ENCODE peak calls at places on chromosomes 5 and 9, in seven cellular contexts. One of them, this sample, is unnamed.
A peak's percentile ranks its signal among the peaks of the same experiment; 100 is the strongest.

GRCh38 chr5:152247850-152248385 is 157.2 kb downstream of the NMUR2 start:
- DNase-seq in SK-N-SH: no peak
- DNase-seq in left ventricle myocardium inferior: no peak
- DNase-seq in tibial nerve: no peak
- DNase-seq in cardiac muscle cell: no peak
- DNase-seq in mesendoderm: no peak
- DNase-seq in PC-3: no peak
- DNase-seq in this sample: no peak

GRCh38 chr5:130278136-130278535 is 373.9 kb downstream of the CHSY3 start:
- DNase-seq in SK-N-SH: no peak
- DNase-seq in left ventricle myocardium inferior: no peak
- DNase-seq in tibial nerve: no peak
- DNase-seq in cardiac muscle cell: peak; percentile 53
- DNase-seq in mesendoderm: no peak
- DNase-seq in PC-3: no peak
- DNase-seq in this sample: no peak

GRCh38 chr9:111114486-111114885 is 76.2 kb upstream of the LPAR1 start:
- DNase-seq in SK-N-SH: no peak
- DNase-seq in left ventricle myocardium inferior: no peak
- DNase-seq in tibial nerve: no peak
- DNase-seq in cardiac muscle cell: no peak
- DNase-seq in mesendoderm: no peak
- DNase-seq in PC-3: no peak
- DNase-seq in this sample: no peak

GRCh38 chr5:127313847-127314473 is 23.4 kb downstream of the MEGF10 start:
- DNase-seq in SK-N-SH: peak; percentile 44
- DNase-seq in left ventricle myocardium inferior: peak; percentile 49
- DNase-seq in tibial nerve: peak; percentile 50
- DNase-seq in cardiac muscle cell: peak; percentile 54
- DNase-seq in mesendoderm: peak; percentile 60
- DNase-seq in PC-3: peak; percentile 71
- DNase-seq in this sample: peak; percentile 61

GRCh38 chr5:59348189-59348588 is 545.3 kb downstream of the PDE4D start:
- DNase-seq in SK-N-SH: no peak
- DNase-seq in left ventricle myocardium inferior: no peak
- DNase-seq in tibial nerve: no peak
- DNase-seq in cardiac muscle cell: no peak
- DNase-seq in mesendoderm: peak; percentile 47
- DNase-seq in PC-3: peak; percentile 12
- DNase-seq in this sample: no peak

GRCh38 chr9:94086961-94087360 is 2.7 kb downstream of the PTPDC1 start:
- DNase-seq in SK-N-SH: no peak
- DNase-seq in left ventricle myocardium inferior: no peak
- DNase-seq in tibial nerve: no peak
- DNase-seq in cardiac muscle cell: no peak
- DNase-seq in mesendoderm: no peak
- DNase-seq in PC-3: no peak
- DNase-seq in this sample: no peak

GRCh38 chr5:62082370-62082778 is 223.6 kb upstream of the KIF2A start:
- DNase-seq in SK-N-SH: peak; percentile 28
- DNase-seq in left ventricle myocardium inferior: no peak
- DNase-seq in tibial nerve: no peak
- DNase-seq in cardiac muscle cell: no peak
- DNase-seq in mesendoderm: no peak
- DNase-seq in PC-3: peak; percentile 85
- DNase-seq in this sample: no peak

GRCh38 chr5:84729326-84729725 is 344.6 kb upstream of the EDIL3 start:
- DNase-seq in SK-N-SH: no peak
- DNase-seq in left ventricle myocardium inferior: no peak
- DNase-seq in tibial nerve: no peak
- DNase-seq in cardiac muscle cell: peak; percentile 8
- DNase-seq in mesendoderm: peak; percentile 10
- DNase-seq in PC-3: no peak
- DNase-seq in this sample: no peak

GRCh38 chr5:29701600-29701999 is 1491.9 kb upstream of the CDH6 start:
- DNase-seq in SK-N-SH: no peak
- DNase-seq in left ventricle myocardium inferior: no peak
- DNase-seq in tibial nerve: no peak
- DNase-seq in cardiac muscle cell: no peak
- DNase-seq in mesendoderm: no peak
- DNase-seq in PC-3: peak; percentile 58
- DNase-seq in this sample: no peak

GRCh38 chr9:95880011-95880690 is 4.7 kb downstream of the ERCC6L2 start:
- DNase-seq in SK-N-SH: no peak
- DNase-seq in left ventricle myocardium inferior: no peak
- DNase-seq in tibial nerve: no peak
- DNase-seq in cardiac muscle cell: no peak
- DNase-seq in mesendoderm: no peak
- DNase-seq in PC-3: peak; percentile 62
- DNase-seq in this sample: no peak

GRCh38 chr9:76401580-76402354 is 7.5 kb upstream of the RFK start:
- DNase-seq in SK-N-SH: no peak
- DNase-seq in left ventricle myocardium inferior: no peak
- DNase-seq in tibial nerve: no peak
- DNase-seq in cardiac muscle cell: no peak
- DNase-seq in mesendoderm: no peak
- DNase-seq in PC-3: peak; percentile 45
- DNase-seq in this sample: no peak

GRCh38 chr9:131707677-131708612 is 31.9 kb downstream of the RAPGEF1 start:
- DNase-seq in SK-N-SH: no peak
- DNase-seq in left ventricle myocardium inferior: peak; percentile 76
- DNase-seq in tibial nerve: no peak
- DNase-seq in cardiac muscle cell: peak; percentile 41
- DNase-seq in mesendoderm: no peak
- DNase-seq in PC-3: peak; percentile 46
- DNase-seq in this sample: peak; percentile 59

GRCh38 chr9:37999501-38000189 is 69.4 kb downstream of the SHB start:
- DNase-seq in SK-N-SH: no peak
- DNase-seq in left ventricle myocardium inferior: no peak
- DNase-seq in tibial nerve: no peak
- DNase-seq in cardiac muscle cell: no peak
- DNase-seq in mesendoderm: no peak
- DNase-seq in PC-3: peak; percentile 82
- DNase-seq in this sample: peak; percentile 17

GRCh38 chr9:116391306-116391900 is 237.8 kb downstream of the PAPPA start:
- DNase-seq in SK-N-SH: no peak
- DNase-seq in left ventricle myocardium inferior: no peak
- DNase-seq in tibial nerve: no peak
- DNase-seq in cardiac muscle cell: peak; percentile 22
- DNase-seq in mesendoderm: peak; percentile 66
- DNase-seq in PC-3: peak; percentile 8
- DNase-seq in this sample: no peak

GRCh38 chr5:1661831-1662558 is 137.6 kb downstream of the MRPL36 start:
- DNase-seq in SK-N-SH: no peak
- DNase-seq in left ventricle myocardium inferior: no peak
- DNase-seq in tibial nerve: no peak
- DNase-seq in cardiac muscle cell: no peak
- DNase-seq in mesendoderm: no peak
- DNase-seq in PC-3: no peak
- DNase-seq in this sample: no peak

GRCh38 chr5:92372766-92373165 is 989.6 kb upstream of the ARRDC3 start:
- DNase-seq in SK-N-SH: no peak
- DNase-seq in left ventricle myocardium inferior: no peak
- DNase-seq in tibial nerve: no peak
- DNase-seq in cardiac muscle cell: no peak
- DNase-seq in mesendoderm: no peak
- DNase-seq in PC-3: peak; percentile 79
- DNase-seq in this sample: no peak

GRCh38 chr5:73454379-73455036 is 5.9 kb upstream of the FOXD1 start:
- DNase-seq in SK-N-SH: peak; percentile 52
- DNase-seq in left ventricle myocardium inferior: no peak
- DNase-seq in tibial nerve: no peak
- DNase-seq in cardiac muscle cell: peak; percentile 78
- DNase-seq in mesendoderm: peak; percentile 95
- DNase-seq in PC-3: peak; percentile 84
- DNase-seq in this sample: no peak

GRCh38 chr5:113047733-113048652 is 71.4 kb downstream of the DCP2 start:
- DNase-seq in SK-N-SH: no peak
- DNase-seq in left ventricle myocardium inferior: no peak
- DNase-seq in tibial nerve: no peak
- DNase-seq in cardiac muscle cell: no peak
- DNase-seq in mesendoderm: no peak
- DNase-seq in PC-3: no peak
- DNase-seq in this sample: peak; percentile 70

GRCh38 chr5:8456846-8457186 is 587.9 kb downstream of the MTRR start:
- DNase-seq in SK-N-SH: no peak
- DNase-seq in left ventricle myocardium inferior: no peak
- DNase-seq in tibial nerve: no peak
- DNase-seq in cardiac muscle cell: no peak
- DNase-seq in mesendoderm: no peak
- DNase-seq in PC-3: no peak
- DNase-seq in this sample: no peak

GRCh38 chr5:8458038-8458383 is 589.1 kb downstream of the MTRR start:
- DNase-seq in SK-N-SH: no peak
- DNase-seq in left ventricle myocardium inferior: no peak
- DNase-seq in tibial nerve: no peak
- DNase-seq in cardiac muscle cell: peak; percentile 28
- DNase-seq in mesendoderm: no peak
- DNase-seq in PC-3: no peak
- DNase-seq in this sample: peak; percentile 75

GRCh38 chr5:8462565-8462964 is 593.6 kb downstream of the MTRR start:
- DNase-seq in SK-N-SH: no peak
- DNase-seq in left ventricle myocardium inferior: no peak
- DNase-seq in tibial nerve: no peak
- DNase-seq in cardiac muscle cell: no peak
- DNase-seq in mesendoderm: no peak
- DNase-seq in PC-3: peak; percentile 68
- DNase-seq in this sample: no peak

GRCh38 chr5:8461543-8461942 is 592.6 kb downstream of the MTRR start:
- DNase-seq in SK-N-SH: no peak
- DNase-seq in left ventricle myocardium inferior: no peak
- DNase-seq in tibial nerve: no peak
- DNase-seq in cardiac muscle cell: no peak
- DNase-seq in mesendoderm: no peak
- DNase-seq in PC-3: peak; percentile 29
- DNase-seq in this sample: no peak

DNA sequence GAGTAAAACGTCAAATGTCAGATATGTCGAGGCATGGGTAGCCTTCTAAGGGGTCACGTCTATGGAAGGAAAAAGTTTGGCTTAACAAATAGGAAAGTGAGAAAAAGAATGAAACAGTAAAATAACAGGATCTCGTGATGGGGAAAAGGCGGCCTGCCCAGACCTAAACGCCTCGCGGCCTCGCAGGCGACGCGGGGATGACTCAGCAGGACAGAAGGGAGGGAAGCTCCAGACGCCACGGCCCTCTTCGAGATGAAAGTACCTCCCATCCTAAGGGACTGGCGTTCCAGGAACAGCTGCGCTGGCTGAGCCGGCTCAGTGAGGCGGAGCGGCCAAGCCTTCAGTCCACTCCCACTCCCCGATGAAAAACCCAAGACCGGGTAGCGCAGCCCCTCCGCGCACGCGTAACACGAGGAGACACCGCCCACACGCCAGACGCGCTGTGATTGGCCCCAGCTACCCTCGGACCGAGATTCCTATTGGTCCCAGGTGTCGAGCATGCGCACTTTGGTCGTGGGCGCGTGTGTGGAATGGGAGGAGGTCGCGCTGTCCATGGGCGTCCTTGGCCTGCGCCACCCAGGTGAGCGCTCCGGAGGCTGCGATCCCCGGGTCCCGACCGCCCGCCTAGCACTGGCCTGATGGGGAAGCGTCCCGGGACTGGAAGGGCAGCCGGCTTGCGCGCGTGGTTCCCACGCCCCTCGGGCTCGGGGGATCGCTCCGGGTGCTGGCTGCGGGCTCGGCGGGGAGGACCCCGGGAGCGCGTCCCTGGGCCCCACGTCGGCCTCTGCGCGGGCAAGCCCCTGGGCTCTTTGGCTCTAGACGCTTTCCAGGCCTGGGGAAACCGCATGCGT is 588.5 kb downstream of the MTRR start:
- DNase-seq in SK-N-SH: peak; percentile 97
- DNase-seq in left ventricle myocardium inferior: peak; percentile 95
- DNase-seq in tibial nerve: peak; percentile 85
- DNase-seq in cardiac muscle cell: peak; percentile 91
- DNase-seq in mesendoderm: peak; percentile 63
- DNase-seq in PC-3: no peak
- DNase-seq in this sample: peak; percentile 97
- H3K4me3 ChIP-seq in SK-N-SH: peak overlapping the region; percentile 91
- H3K4me3 ChIP-seq in left ventricle myocardium inferior: peak overlapping the region; percentile 91
- H3K4me3 ChIP-seq in tibial nerve: peak overlapping the region; percentile 69
- H3K4me3 ChIP-seq in cardiac muscle cell: peak overlapping the region; percentile 67
- H3K4me3 ChIP-seq in mesendoderm: no peak overlapping the region
- H3K4me3 ChIP-seq in PC-3: no peak overlapping the region
- H3K4me3 ChIP-seq in this sample: peak overlapping the region; percentile 73

DNA sequence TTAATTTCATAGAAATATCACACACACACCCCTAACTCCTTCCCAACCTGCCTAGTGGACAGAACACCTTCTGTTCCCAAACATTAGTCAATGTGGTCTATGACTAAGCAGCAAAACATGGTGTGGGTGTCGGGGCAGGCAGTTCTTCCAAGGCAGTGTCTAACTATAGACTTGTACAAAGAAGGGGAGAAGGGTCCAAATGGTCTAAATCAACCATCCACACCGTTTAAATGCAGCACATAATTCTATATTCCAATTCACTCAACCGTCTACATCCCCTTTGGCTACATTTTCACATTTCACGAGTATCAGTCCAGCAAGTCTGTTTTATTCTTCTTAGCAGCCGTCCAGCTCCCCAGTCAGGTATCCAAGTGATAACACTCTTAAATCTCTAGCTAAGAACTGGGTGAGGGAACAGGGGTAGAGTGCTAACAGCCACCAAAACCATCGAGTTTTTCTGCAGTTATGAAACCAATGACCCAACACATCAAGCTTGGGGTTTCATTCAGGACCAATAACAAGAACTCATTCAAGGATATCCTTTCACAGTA is 3.4 kb downstream of the ZNF608 start:
- DNase-seq in SK-N-SH: no peak
- DNase-seq in left ventricle myocardium inferior: no peak
- DNase-seq in tibial nerve: no peak
- DNase-seq in cardiac muscle cell: no peak
- DNase-seq in mesendoderm: peak; percentile 37
- DNase-seq in PC-3: peak; percentile 85
- DNase-seq in this sample: no peak
- H3K27ac ChIP-seq in SK-N-SH: peak overlapping the region; percentile 97
- H3K27ac ChIP-seq in left ventricle myocardium inferior: peak overlapping the region; percentile 93
- H3K27ac ChIP-seq in tibial nerve: peak overlapping the region; percentile 87
- H3K27ac ChIP-seq in cardiac muscle cell: peak overlapping the region; percentile 98
- H3K27ac ChIP-seq in mesendoderm: peak overlapping the region; percentile 50
- H3K27ac ChIP-seq in PC-3: peak overlapping the region; percentile 75
- H3K27ac ChIP-seq in this sample: no peak overlapping the region

GRCh38 chr5:160133071-160133917 is 14.0 kb upstream of the PWWP2A start:
- DNase-seq in SK-N-SH: no peak
- DNase-seq in left ventricle myocardium inferior: peak; percentile 21
- DNase-seq in tibial nerve: peak; percentile 26
- DNase-seq in cardiac muscle cell: peak; percentile 77
- DNase-seq in mesendoderm: peak; percentile 76
- DNase-seq in PC-3: no peak
- DNase-seq in this sample: peak; percentile 84
- H3K4me3 ChIP-seq in SK-N-SH: no peak overlapping the region
- H3K4me3 ChIP-seq in left ventricle myocardium inferior: peak overlapping the region; percentile 42
- H3K4me3 ChIP-seq in tibial nerve: no peak overlapping the region
- H3K4me3 ChIP-seq in cardiac muscle cell: no peak overlapping the region
- H3K4me3 ChIP-seq in mesendoderm: no peak overlapping the region
- H3K4me3 ChIP-seq in PC-3: no peak overlapping the region
- H3K4me3 ChIP-seq in this sample: no peak overlapping the region

GRCh38 chr9:3732077-3733038 is 206.6 kb upstream of the RFX3 start:
- DNase-seq in SK-N-SH: peak; percentile 77
- DNase-seq in left ventricle myocardium inferior: no peak
- DNase-seq in tibial nerve: no peak
- DNase-seq in cardiac muscle cell: peak; percentile 78
- DNase-seq in mesendoderm: peak; percentile 88
- DNase-seq in PC-3: peak; percentile 91
- DNase-seq in this sample: no peak
- H3K27ac ChIP-seq in SK-N-SH: no peak overlapping the region
- H3K27ac ChIP-seq in left ventricle myocardium inferior: peak overlapping the region; percentile 37
- H3K27ac ChIP-seq in tibial nerve: no peak overlapping the region
- H3K27ac ChIP-seq in cardiac muscle cell: no peak overlapping the region
- H3K27ac ChIP-seq in mesendoderm: no peak overlapping the region
- H3K27ac ChIP-seq in PC-3: peak overlapping the region; percentile 90
- H3K27ac ChIP-seq in this sample: no peak overlapping the region